ENCODE peak calls at places on chromosomes 4 and X, in ten cellular contexts. D is aorta, M is ovary, J is fibroblast of lung, B is heart right ventricle, O is A673, U is IMR-90, K is GM23248, Z is Karpas-422, L is BE2C. C is an unnamed sample.

GRCh38 chr4:126328914-126329313 is 1014.2 kb downstream of the FAT4 start:
- DNase-seq in J (no peak), D (no peak), L (no peak), K (no peak), B (no peak), M (no peak), U (no peak), Z (no peak), O (no peak), C (no peak)

GRCh38 chr4:109313168-109314133 is 11.0 kb upstream of the COL25A1 start:
- DNase-seq in Z (no peak), O (no peak), L (no peak), U (no peak), M (no peak), B (no peak), K (no peak), D (no peak), J (no peak), C (no peak)

GRCh38 chr4:172809319-172809718 is 359.3 kb upstream of the GALNT7 start:
- DNase-seq in O (no peak), J (no peak), M (no peak), Z (no peak), K (no peak), D (no peak), B (no peak), L (no peak), U (no peak), C (no peak)

GRCh38 chr4:80071643-80072606 is 1.1 kb downstream of the ANTXR2 start:
- DNase-seq in U (peak; percentile 22), B (peak; percentile 55), K (peak; percentile 65), D (peak; percentile 84), O (peak; percentile 2), L (peak; percentile 63), M (peak; percentile 66), J (peak; percentile 53), Z (no peak), C (peak; percentile 30)

GRCh38 chr4:26181616-26182015 is 139.2 kb upstream of the RBPJ start:
- DNase-seq in Z (peak; percentile 2), B (no peak), M (no peak), O (no peak), U (peak; percentile 77), D (no peak), L (no peak), K (peak; percentile 63), J (peak; percentile 48), C (peak; percentile 52)

GRCh38 chr4:182826391-182826790 is 90.8 kb downstream of the DCTD start:
- DNase-seq in U (no peak), K (no peak), J (no peak), M (no peak), L (no peak), D (no peak), O (no peak), Z (no peak), B (no peak), C (no peak)

GRCh38 chr4:2977116-2978097 is 14.0 kb downstream of the GRK4 start:
- DNase-seq in D (no peak), O (no peak), L (peak; percentile 40), J (peak; percentile 37), Z (no peak), B (no peak), K (peak; percentile 80), U (peak; percentile 56), M (no peak), C (no peak)

GRCh38 chrX:54423161-54423888 is 16.9 kb upstream of the TSR2 start:
- DNase-seq in U (no peak), D (no peak), M (no peak), K (no peak), B (no peak), J (no peak), L (no peak), Z (no peak), O (no peak), C (no peak)

GRCh38 chr4:59243038-59243437 is 1957.1 kb upstream of the ADGRL3 start:
- DNase-seq in K (no peak), O (no peak), D (no peak), U (no peak), L (no peak), B (no peak), Z (no peak), J (no peak), M (no peak), C (no peak)

GRCh38 chr4:59247032-59247431 is 1953.1 kb upstream of the ADGRL3 start:
- DNase-seq in K (peak; percentile 2), Z (peak; percentile 44), O (no peak), J (peak; percentile 0), L (no peak), M (no peak), U (no peak), B (no peak), D (no peak), C (no peak)

GRCh38 chr4:59249110-59249509 is 1951.0 kb upstream of the ADGRL3 start:
- DNase-seq in M (no peak), U (no peak), L (no peak), Z (no peak), J (no peak), B (no peak), K (no peak), O (no peak), D (no peak), C (no peak)

DNA sequence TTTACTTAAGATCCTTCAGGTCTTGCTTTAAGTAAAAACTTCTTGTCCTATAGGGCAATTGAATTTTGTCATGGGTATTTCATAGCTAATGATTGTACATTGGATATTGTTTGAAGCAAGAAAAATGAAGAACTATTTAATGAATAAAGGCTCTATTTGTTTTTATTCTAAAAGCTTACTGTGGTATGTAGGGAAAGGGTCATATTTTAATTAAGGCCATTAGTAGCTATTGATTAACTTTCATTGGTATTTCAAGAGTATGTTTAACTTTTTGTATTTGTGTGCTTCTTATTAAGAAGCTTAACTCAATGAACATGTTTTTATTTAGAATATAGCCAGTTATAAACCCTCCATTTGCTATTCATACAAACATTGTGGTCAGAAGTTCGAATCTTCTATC is 1951.8 kb upstream of the ADGRL3 start:
- DNase-seq in D (no peak), O (no peak), K (no peak), J (no peak), Z (no peak), M (no peak), U (no peak), B (no peak), L (no peak), C (no peak)
- H3K4me1 ChIP-seq in D (no peaks in the 10 kb centered on the region), O (no peaks in the 10 kb centered on the region), K (no peaks in the 10 kb centered on the region), J (no peaks in the 10 kb centered on the region), Z (no peaks in the 10 kb centered on the region), M (no peaks in the 10 kb centered on the region), U (no peaks in the 10 kb centered on the region), B (no peaks in the 10 kb centered on the region), L (no peaks in the 10 kb centered on the region), C (no peaks in the 10 kb centered on the region)

GRCh38 chr4:48938831-48939230 is 32.3 kb upstream of the OCIAD2 start:
- DNase-seq in J (no peak), B (no peak), Z (no peak), M (no peak), D (no peak), L (no peak), O (no peak), U (no peak), K (no peak), C (no peak)

GRCh38 chr4:48937033-48937432 is 30.5 kb upstream of the OCIAD2 start:
- DNase-seq in D (no peak), Z (no peak), U (no peak), K (no peak), M (no peak), B (no peak), J (no peak), L (no peak), O (no peak), C (no peak)

GRCh38 chr4:48943387-48943786 is 36.8 kb upstream of the OCIAD2 start:
- DNase-seq in L (peak; percentile 13), U (no peak), J (no peak), K (no peak), Z (peak; percentile 54), D (no peak), M (no peak), B (no peak), O (no peak), C (peak; percentile 59)

GRCh38 chr4:48944252-48944651 is 37.7 kb upstream of the OCIAD2 start:
- DNase-seq in O (no peak), U (no peak), J (no peak), Z (no peak), D (no peak), L (no peak), B (no peak), M (no peak), K (peak; percentile 27), C (peak; percentile 91)

DNA sequence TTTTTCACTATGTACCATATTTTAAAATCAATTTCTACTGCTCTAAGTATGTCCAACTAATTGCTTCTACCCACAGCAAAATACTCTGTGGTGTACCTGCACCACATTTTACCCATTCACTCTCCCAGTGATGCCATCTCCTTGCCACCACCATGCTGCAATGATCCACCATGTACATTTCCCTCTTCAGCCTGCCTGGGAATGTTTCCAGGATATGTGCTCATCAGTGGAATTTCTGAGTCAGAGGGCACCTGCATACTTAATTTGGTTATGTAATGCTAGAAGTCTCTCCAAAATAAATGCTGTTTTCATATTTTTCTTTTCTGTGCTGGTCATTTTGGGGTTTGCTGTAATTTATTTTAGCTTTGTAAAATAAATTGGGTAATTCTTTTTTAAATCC is 33.2 kb upstream of the OCIAD2 start:
- DNase-seq in U (peak; percentile 82), D (no peak), B (no peak), L (no peak), J (peak; percentile 52), M (no peak), O (peak; percentile 58), Z (no peak), K (peak; percentile 83), C (peak; percentile 92)
- H3K27me3 ChIP-seq in U (peaks cover 11% of the 10 kb centered on the region), D (no peaks in the 10 kb centered on the region), B (no peaks in the 10 kb centered on the region), L (no peaks in the 10 kb centered on the region), J (peaks cover 2% of the 10 kb centered on the region), M (no peaks in the 10 kb centered on the region), O (no peaks in the 10 kb centered on the region), Z (no peaks in the 10 kb centered on the region), K (no peaks in the 10 kb centered on the region), C (no peaks in the 10 kb centered on the region)

GRCh38 chrX:118520206-118520857 is 24.7 kb downstream of the DOCK11 start:
- DNase-seq in Z (no peak), U (peak; percentile 80), O (no peak), M (no peak), L (no peak), J (peak; percentile 91), B (no peak), K (peak; percentile 76), D (no peak), C (no peak)

GRCh38 chrX:118520858-118521206 is 25.2 kb downstream of the DOCK11 start:
- DNase-seq in B (no peak), U (no peak), M (no peak), Z (no peak), K (peak; percentile 26), L (no peak), O (no peak), J (no peak), D (no peak), C (no peak)

GRCh38 chrX:118519411-118520205 is 24.0 kb downstream of the DOCK11 start:
- DNase-seq in Z (peak; percentile 52), U (peak; percentile 68), L (no peak), B (no peak), J (peak; percentile 83), M (no peak), O (no peak), K (peak; percentile 71), D (no peak), C (no peak)

GRCh38 chrX:118522230-118522926 is 26.8 kb downstream of the DOCK11 start:
- DNase-seq in K (peak; percentile 19), D (no peak), M (no peak), O (no peak), B (no peak), J (no peak), Z (no peak), L (no peak), U (no peak), C (no peak)

GRCh38 chrX:118521435-118521834 is 25.8 kb downstream of the DOCK11 start:
- DNase-seq in D (no peak), J (peak; percentile 81), B (no peak), K (peak; percentile 82), M (no peak), U (peak; percentile 76), Z (no peak), L (no peak), O (no peak), C (no peak)
- H3K4me1 ChIP-seq in D (no peaks in the 10 kb centered on the region), J (peaks cover 14% of the 10 kb centered on the region), B (no peaks in the 10 kb centered on the region), K (peaks cover 41% of the 10 kb centered on the region), M (no peaks in the 10 kb centered on the region), U (peaks cover 20% of the 10 kb centered on the region), Z (peaks cover 40% of the 10 kb centered on the region), L (no peaks in the 10 kb centered on the region), O (peaks cover 2% of the 10 kb centered on the region), C (peaks cover 14% of the 10 kb centered on the region)

DNA sequence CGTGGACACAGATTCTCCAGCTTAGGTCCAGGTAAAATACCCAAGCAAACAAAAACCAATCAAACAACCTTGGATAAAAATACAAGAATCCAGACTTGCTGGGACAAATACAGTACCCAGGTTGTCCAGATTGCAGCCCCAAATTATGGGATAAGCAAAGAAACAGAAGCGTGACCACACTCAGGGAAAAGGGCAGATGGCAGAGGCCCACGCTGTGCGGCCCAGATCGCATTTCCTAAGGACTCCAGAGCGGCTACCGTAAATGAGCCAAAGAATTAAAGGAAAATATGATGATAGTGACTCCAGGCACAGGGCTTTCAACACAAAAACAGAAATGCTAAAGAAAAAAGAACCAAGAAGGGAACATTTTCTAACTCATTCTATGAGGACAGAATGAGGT is 50.3 kb downstream of the FGFRL1 start:
- DNase-seq in M (no peak), L (no peak), D (peak; percentile 15), Z (no peak), U (no peak), B (no peak), K (no peak), J (no peak), O (no peak), C (no peak)
- H3K27me3 ChIP-seq in M (no peaks in the 10 kb centered on the region), L (peaks cover 82% of the 10 kb centered on the region), D (no peaks in the 10 kb centered on the region), Z (no peaks in the 10 kb centered on the region), U (peaks cover 56% of the 10 kb centered on the region), B (peaks cover 56% of the 10 kb centered on the region), K (peaks cover 35% of the 10 kb centered on the region), J (peaks cover 25% of the 10 kb centered on the region), O (peaks cover 78% of the 10 kb centered on the region), C (peaks cover 76% of the 10 kb centered on the region)